ENCODE peak calls at places on chromosomes 3 and 15, in six cellular contexts. B, G, W, F, H and T are unnamed samples.

GRCh38 chr3:150905766-150906165 is 527 bp upstream of the MINDY4B start:
- DNase-seq in B (no peak), G (no peak), W (no peak), F (no peak), H (no peak), T (no peak)

GRCh38 chr3:114928989-114929620 is 218.0 kb downstream of the ZBTB20 start:
- DNase-seq in B (no peak), G (no peak), W (no peak), F (peak; percentile 7), H (no peak), T (peak; percentile 0)

GRCh38 chr15:52709172-52709979 is 30.2 kb upstream of the ATOSA start:
- DNase-seq in B (peak; percentile 80), G (no peak), W (peak; percentile 35), F (no peak), H (no peak), T (no peak)

GRCh38 chr15:80780416-80781221 is 1.4 kb downstream of the CEMIP start:
- DNase-seq in B (peak; percentile 85), G (no peak), W (no peak), F (peak; percentile 51), H (peak; percentile 79), T (peak; percentile 81)

GRCh38 chr3:34159613-34160420 is 361.4 kb downstream of the PDCD6IP start:
- DNase-seq in B (no peak), G (no peak), W (no peak), F (no peak), H (no peak), T (no peak)

GRCh38 chr3:23620044-23620443 is 185.7 kb upstream of the UBE2E1 start:
- DNase-seq in B (no peak), G (no peak), W (no peak), F (no peak), H (no peak), T (peak; percentile 40)

GRCh38 chr3:12766541-12766940 is 7.5 kb upstream of the TMEM40 start:
- DNase-seq in B (no peak), G (no peak), W (no peak), F (no peak), H (no peak), T (no peak)

GRCh38 chr3:50333744-50334328 is 5.8 kb upstream of the TUSC2 start:
- DNase-seq in B (no peak), G (no peak), W (no peak), F (peak; percentile 93), H (no peak), T (peak; percentile 60)

GRCh38 chr3:73353661-73354217 is 271.0 kb downstream of the PDZRN3 start:
- DNase-seq in B (no peak), G (no peak), W (no peak), F (no peak), H (no peak), T (no peak)

GRCh38 chr3:53261712-53262111 is 5.9 kb upstream of the TKT start:
- DNase-seq in B (no peak), G (no peak), W (peak; percentile 79), F (no peak), H (no peak), T (no peak)

GRCh38 chr3:45915518-45916231 is 27.6 kb upstream of the CXCR6 start:
- DNase-seq in B (peak; percentile 59), G (peak; percentile 35), W (no peak), F (peak; percentile 94), H (no peak), T (peak; percentile 90)

GRCh38 chr3:45912435-45912834 is 26.1 kb downstream of the CCR9 start:
- DNase-seq in B (no peak), G (no peak), W (no peak), F (no peak), H (no peak), T (no peak)

GRCh38 chr3:45917146-45917885 is 25.9 kb upstream of the CXCR6 start:
- DNase-seq in B (no peak), G (no peak), W (no peak), F (no peak), H (no peak), T (no peak)

GRCh38 chr3:45914362-45915077 is 28.2 kb downstream of the CCR9 start:
- DNase-seq in B (no peak), G (no peak), W (no peak), F (no peak), H (no peak), T (no peak)

DNA sequence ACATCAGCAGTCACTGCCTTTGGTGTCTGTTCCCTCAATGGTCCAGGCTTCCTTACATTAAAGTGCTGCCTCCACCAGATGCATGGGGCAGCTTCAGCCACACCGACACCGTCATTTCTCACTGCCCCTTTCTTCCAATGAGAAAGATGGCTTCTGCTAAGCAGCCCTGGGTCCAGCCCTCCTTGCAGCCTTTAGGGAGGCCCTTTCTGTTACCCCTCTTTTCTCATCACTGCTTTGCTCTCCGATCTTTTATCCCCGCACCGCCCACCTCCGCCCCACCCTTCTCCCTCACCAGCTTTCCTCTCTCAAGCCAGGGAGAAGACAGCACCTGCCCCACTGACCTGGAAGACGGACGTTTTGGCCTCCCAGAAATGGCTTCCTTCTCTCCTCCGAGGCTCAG is 28.2 kb upstream of the CXCR6 start:
- DNase-seq in B (no peak), G (no peak), W (no peak), F (no peak), H (no peak), T (no peak)
- H3K4me3 ChIP-seq in B (no peak overlapping the region), G (no peak overlapping the region), W (no peak overlapping the region), F (no peak overlapping the region), H (no peak overlapping the region), T (no peak overlapping the region)

GRCh38 chr3:195268608-195269309 is 2.2 kb downstream of the XXYLT1 start:
- DNase-seq in B (no peak), G (no peak), W (no peak), F (no peak), H (no peak), T (no peak)

GRCh38 chr3:195271116-195271858 is at the start of gene XXYLT1:
- DNase-seq in B (peak; percentile 95), G (peak; percentile 77), W (peak; percentile 21), F (peak; percentile 79), H (peak; percentile 93), T (peak; percentile 84)

GRCh38 chr3:195269375-195270078 is 1.4 kb downstream of the XXYLT1 start:
- DNase-seq in B (no peak), G (no peak), W (no peak), F (no peak), H (no peak), T (no peak)

GRCh38 chr3:195270350-195271115 is 426 bp downstream of the XXYLT1 start:
- DNase-seq in B (peak; percentile 90), G (no peak), W (no peak), F (peak; percentile 29), H (peak; percentile 77), T (peak; percentile 54)

DNA sequence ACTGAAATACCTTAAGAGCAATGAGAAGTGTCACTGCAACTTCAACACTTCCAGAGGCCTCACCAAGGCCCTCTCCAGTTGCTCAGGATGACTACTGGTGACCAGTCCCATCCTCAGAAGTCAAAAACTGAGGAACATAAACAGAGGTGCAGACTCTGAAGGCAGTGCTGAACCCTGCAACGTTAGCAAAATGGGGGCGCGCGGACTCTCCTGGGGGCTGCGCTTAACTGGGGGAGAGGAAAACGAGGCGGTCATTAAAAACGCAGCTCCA is 945 bp downstream of the XXYLT1 start:
- DNase-seq in B (no peak), G (no peak), W (no peak), F (no peak), H (no peak), T (no peak)
- H3K4me3 ChIP-seq in B (peak overlapping the region; percentile 92), G (peak overlapping the region; percentile 87), W (peak overlapping the region; percentile 77), F (peak overlapping the region; percentile 89), H (peak overlapping the region; percentile 98), T (peak overlapping the region; percentile 71)

GRCh38 chr3:112498916-112499315 is 356 bp downstream of the BTLA start:
- DNase-seq in B (no peak), G (no peak), W (no peak), F (no peak), H (no peak), T (no peak)

GRCh38 chr3:112499328-112499727 is at the start of gene BTLA:
- DNase-seq in B (no peak), G (no peak), W (no peak), F (no peak), H (no peak), T (no peak)

GRCh38 chr3:112496368-112497067 is 2.8 kb downstream of the BTLA start:
- DNase-seq in B (no peak), G (no peak), W (no peak), F (no peak), H (no peak), T (no peak)

GRCh38 chr3:112500621-112501020 is 1.3 kb upstream of the BTLA start:
- DNase-seq in B (no peak), G (no peak), W (no peak), F (no peak), H (peak; percentile 8), T (no peak)

GRCh38 chr3:112497897-112498548 is 1.2 kb downstream of the BTLA start:
- DNase-seq in B (no peak), G (no peak), W (no peak), F (no peak), H (no peak), T (no peak)
- H3K4me3 ChIP-seq in B (no peak overlapping the region), G (peak overlapping the region; percentile 31), W (no peak overlapping the region), F (no peak overlapping the region), H (no peak overlapping the region), T (no peak overlapping the region)

DNA sequence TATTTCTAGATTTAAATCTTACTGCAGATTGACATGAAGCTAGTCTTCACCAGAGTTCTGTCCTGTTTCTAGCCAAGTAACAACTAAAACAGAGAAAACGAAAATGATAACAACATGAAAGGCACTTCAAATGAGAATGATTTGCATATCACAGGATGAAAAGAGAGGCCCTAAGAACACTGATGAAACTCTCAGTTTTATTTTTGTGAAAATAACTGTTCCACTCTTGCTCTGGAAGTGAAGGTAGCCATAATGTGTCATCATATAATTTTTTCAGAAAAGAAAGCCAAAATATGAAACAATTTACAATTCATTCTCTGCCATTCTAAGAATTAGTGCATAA is 274.4 kb downstream of the ADAMTSL3 start:
- DNase-seq in B (no peak), G (no peak), W (no peak), F (no peak), H (no peak), T (no peak)
- H3K4me3 ChIP-seq in B (no peak overlapping the region), G (no peak overlapping the region), W (no peak overlapping the region), F (no peak overlapping the region), H (no peak overlapping the region), T (no peak overlapping the region)

GRCh38 chr3:38725726-38726410 is 76.4 kb upstream of the SCN5A start:
- DNase-seq in B (no peak), G (no peak), W (no peak), F (peak; percentile 50), H (no peak), T (peak; percentile 84)

GRCh38 chr3:38722760-38723568 is 73.5 kb upstream of the SCN5A start:
- DNase-seq in B (no peak), G (no peak), W (no peak), F (peak; percentile 19), H (no peak), T (peak; percentile 64)

GRCh38 chr3:38723569-38724391 is 74.3 kb upstream of the SCN5A start:
- DNase-seq in B (no peak), G (no peak), W (no peak), F (no peak), H (no peak), T (no peak)

GRCh38 chr3:38726751-38727150 is 77.3 kb upstream of the SCN5A start:
- DNase-seq in B (no peak), G (no peak), W (no peak), F (no peak), H (no peak), T (no peak)

GRCh38 chr3:38724392-38724736 is 74.9 kb upstream of the SCN5A start:
- DNase-seq in B (no peak), G (no peak), W (no peak), F (no peak), H (no peak), T (no peak)
- H3K4me3 ChIP-seq in B (no peak overlapping the region), G (no peak overlapping the region), W (no peak overlapping the region), F (no peak overlapping the region), H (no peak overlapping the region), T (no peak overlapping the region)